ENCODE peak calls at places on chromosome 19, in nine cellular contexts. T is IMR-90, O is foreskin keratinocyte, B is AG04450, E is heart left ventricle, S is psoas muscle, N is cardiac muscle cell, G is right cardiac atrium, V is tibial nerve. I is an unnamed sample.

GRCh38 chr19:45515081-45515624 is 7.9 kb downstream of the VASP start:
- DNase-seq in V (no peak), S (peak), O (no peak), N (no peak), T (no peak), G (peak), B (no peak), E (peak), I (no peak)

GRCh38 chr19:17677002-17677401 is 11.2 kb downstream of the UNC13A start:
- DNase-seq in E (no peak), B (no peak), G (no peak), S (no peak), T (no peak), N (no peak), O (no peak), V (no peak), I (no peak)

GRCh38 chr19:16012552-16012951 is 63.7 kb upstream of the TPM4 start:
- DNase-seq in E (no peak), G (no peak), N (no peak), O (no peak), T (no peak), S (no peak), V (no peak), B (no peak), I (no peak)

GRCh38 chr19:16421982-16422381 is 49.8 kb downstream of the EPS15L1 start:
- DNase-seq in V (no peak), G (peak), T (no peak), N (no peak), E (no peak), S (no peak), O (no peak), B (no peak), I (no peak)

GRCh38 chr19:38519168-38519567 is 85.7 kb downstream of the RYR1 start:
- DNase-seq in B (no peak), E (no peak), T (no peak), V (no peak), S (peak), N (no peak), O (no peak), G (no peak), I (no peak)

GRCh38 chr19:46487802-46488445 is 7.7 kb downstream of the PNMA8B start:
- DNase-seq in O (no peak), B (no peak), G (peak), E (peak), S (peak), N (peak), V (peak), T (peak), I (peak)

GRCh38 chr19:48540110-48540509 is 11.9 kb upstream of the SULT2B1 start:
- DNase-seq in N (no peak), V (no peak), G (no peak), O (no peak), E (no peak), B (no peak), S (no peak), T (no peak), I (no peak)

GRCh38 chr19:29013325-29013724 is 199.6 kb downstream of the UQCRFS1 start:
- DNase-seq in V (no peak), N (no peak), T (no peak), O (no peak), G (no peak), B (no peak), S (no peak), E (no peak), I (no peak)

GRCh38 chr19:42474743-42475142 is 32.0 kb upstream of the CXCL17 start:
- DNase-seq in O (no peak), B (no peak), G (no peak), S (no peak), T (no peak), N (no peak), E (no peak), V (no peak), I (no peak)

GRCh38 chr19:31083122-31083521 is 266.1 kb downstream of the TSHZ3 start:
- DNase-seq in V (no peak), O (no peak), E (no peak), N (no peak), S (no peak), B (no peak), T (no peak), G (no peak), I (no peak)

GRCh38 chr19:13906910-13907309 is 909 bp downstream of the CC2D1A start:
- DNase-seq in E (no peak), G (no peak), V (no peak), B (no peak), N (no peak), S (no peak), O (no peak), T (no peak), I (no peak)

GRCh38 chr19:10517760-10518443 is 655 bp upstream of the S1PR5 start:
- DNase-seq in N (peak), S (no peak), G (no peak), B (no peak), E (no peak), T (peak), V (no peak), O (no peak), I (peak)

GRCh38 chr19:15810335-15810734 is 5.1 kb downstream of the OR10H1 start:
- DNase-seq in T (no peak), N (peak), E (no peak), O (no peak), V (no peak), S (no peak), G (peak), B (no peak), I (peak)

GRCh38 chr19:18419699-18420460 is 682 bp downstream of the SSBP4 start:
- DNase-seq in G (peak), E (peak), T (no peak), S (peak), N (no peak), O (no peak), V (no peak), B (no peak), I (no peak)

GRCh38 chr19:4870025-4870700 is 2.7 kb upstream of the PLIN3 start:
- DNase-seq in T (peak), B (peak), E (peak), N (peak), V (no peak), G (peak), O (peak), S (peak), I (peak)

GRCh38 chr19:42325896-42326771 is 699 bp downstream of the MEGF8 start:
- DNase-seq in E (peak), T (no peak), V (no peak), G (peak), S (peak), O (no peak), B (no peak), N (no peak), I (no peak)

GRCh38 chr19:38666662-38667448 is 19.4 kb downstream of the ACTN4 start:
- DNase-seq in B (no peak), V (no peak), E (peak), S (peak), N (peak), O (no peak), G (peak), T (peak), I (no peak)

GRCh38 chr19:13234518-13234917 is 84.3 kb downstream of the IER2 start:
- DNase-seq in G (no peak), V (no peak), B (no peak), S (peak), N (peak), O (no peak), E (no peak), T (no peak), I (peak)

GRCh38 chr19:17209126-17210036 is 5.8 kb upstream of the USE1 start:
- DNase-seq in E (no peak), O (no peak), S (no peak), G (peak), B (no peak), T (peak), N (peak), V (no peak), I (no peak)

GRCh38 chr19:53183146-53183545 is 10.0 kb downstream of the ZNF665 start:
- DNase-seq in O (no peak), S (no peak), V (no peak), G (no peak), T (peak), N (no peak), E (no peak), B (no peak), I (no peak)

GRCh38 chr19:45763691-45764294 is 5.3 kb downstream of the SIX5 start:
- DNase-seq in E (peak), G (no peak), O (no peak), N (peak), B (no peak), T (no peak), V (no peak), S (no peak), I (no peak)

GRCh38 chr19:58538257-58539168 is 5.4 kb upstream of the TRIM28 start:
- DNase-seq in G (peak), N (peak), S (no peak), E (no peak), O (no peak), B (no peak), T (no peak), V (no peak), I (peak)

GRCh38 chr19:46015080-46015960 is 7.5 kb downstream of the PGLYRP1 start:
- DNase-seq in N (peak), S (peak), O (no peak), B (no peak), T (no peak), E (peak), G (peak), V (no peak), I (peak)

GRCh38 chr19:2055871-2056809 is 5.1 kb upstream of the MKNK2 start:
- DNase-seq in G (peak), V (no peak), E (peak), S (peak), O (no peak), B (no peak), N (peak), T (peak), I (peak)

GRCh38 chr19:33251526-33252090 is 26.0 kb upstream of the SLC7A10 start:
- DNase-seq in S (peak), V (no peak), O (no peak), N (no peak), T (no peak), B (no peak), E (peak), G (no peak), I (no peak)

GRCh38 chr19:15317392-15318011 is 14.8 kb downstream of the BRD4 start:
- DNase-seq in S (no peak), G (no peak), O (no peak), E (no peak), T (peak), N (peak), V (no peak), B (peak), I (no peak)

GRCh38 chr19:31451686-31452325 is 102.6 kb upstream of the TSHZ3 start:
- DNase-seq in N (peak), E (no peak), V (no peak), O (peak), B (no peak), S (no peak), T (peak), G (no peak), I (no peak)

GRCh38 chr19:12749938-12750521 is 1.6 kb upstream of the BEST2 start:
- DNase-seq in B (no peak), G (no peak), O (no peak), V (no peak), T (peak), N (peak), S (no peak), E (no peak), I (no peak)

GRCh38 chr19:41753159-41753558 is 2.2 kb upstream of the CEACAM6 start:
- DNase-seq in N (peak), B (no peak), T (no peak), V (no peak), S (peak), O (no peak), E (peak), G (peak), I (no peak)

GRCh38 chr19:37905936-37906867 is at the start of gene WDR87:
- DNase-seq in G (no peak), N (peak), E (peak), B (no peak), V (no peak), O (no peak), S (no peak), T (no peak), I (no peak)

GRCh38 chr19:32909257-32909656 is 39.7 kb upstream of the SLC7A9 start:
- DNase-seq in O (no peak), G (no peak), V (no peak), T (no peak), S (no peak), N (peak), B (no peak), E (no peak), I (no peak)

GRCh38 chr19:44496711-44497110 is 3.6 kb downstream of the ZNF180 start:
- DNase-seq in S (no peak), B (no peak), N (no peak), O (no peak), G (no peak), T (no peak), E (no peak), V (no peak), I (no peak)

GRCh38 chr19:44499962-44500949 is at the start of gene ZNF180:
- DNase-seq in E (peak), V (peak), T (peak), G (peak), N (peak), O (peak), S (peak), B (peak), I (peak)

GRCh38 chr19:44498988-44499387 is 1.3 kb downstream of the ZNF180 start:
- DNase-seq in E (no peak), G (peak), S (no peak), N (no peak), T (no peak), V (no peak), O (no peak), B (no peak), I (no peak)

GRCh38 chr19:44499559-44499958 is 763 bp downstream of the ZNF180 start:
- DNase-seq in N (no peak), T (no peak), G (no peak), E (no peak), S (no peak), V (no peak), O (no peak), B (no peak), I (no peak)
- H3K27ac ChIP-seq in N (no peak), T (peak), G (no peak), E (no peak), S (no peak), V (no peak), O (no peak), B (no peak), I (no peak)

GRCh38 chr19:3185482-3186376 is at the start of gene NCLN:
- DNase-seq in S (peak), B (peak), E (peak), O (peak), V (peak), G (peak), T (peak), N (peak), I (peak)
- H3K27ac ChIP-seq in S (peak), B (peak), E (peak), O (peak), V (peak), G (peak), T (peak), N (peak), I (peak)

GRCh38 chr19:35534803-35535480 is 1.7 kb downstream of the GAPDHS start:
- DNase-seq in E (no peak), N (no peak), G (no peak), O (no peak), S (no peak), T (no peak), B (no peak), V (no peak), I (no peak)
- H3K27ac ChIP-seq in E (no peak), N (no peak), G (no peak), O (no peak), S (no peak), T (no peak), B (no peak), V (no peak), I (no peak)

GRCh38 chr19:40719414-40719894 is 2.5 kb downstream of the ITPKC start:
- DNase-seq in S (no peak), B (no peak), V (no peak), O (no peak), E (no peak), T (no peak), G (no peak), N (no peak), I (no peak)
- H3K27ac ChIP-seq in S (peak), B (no peak), V (peak), O (peak), E (peak), T (peak), G (peak), N (peak), I (peak)

GRCh38 chr19:51128227-51128626 is 3.5 kb downstream of the SIGLEC9 start:
- DNase-seq in N (no peak), B (no peak), E (no peak), S (no peak), O (no peak), T (no peak), G (peak), V (no peak), I (no peak)
- H3K27ac ChIP-seq in N (no peak), B (no peak), E (peak), S (no peak), O (no peak), T (no peak), G (no peak), V (no peak), I (no peak)

DNA sequence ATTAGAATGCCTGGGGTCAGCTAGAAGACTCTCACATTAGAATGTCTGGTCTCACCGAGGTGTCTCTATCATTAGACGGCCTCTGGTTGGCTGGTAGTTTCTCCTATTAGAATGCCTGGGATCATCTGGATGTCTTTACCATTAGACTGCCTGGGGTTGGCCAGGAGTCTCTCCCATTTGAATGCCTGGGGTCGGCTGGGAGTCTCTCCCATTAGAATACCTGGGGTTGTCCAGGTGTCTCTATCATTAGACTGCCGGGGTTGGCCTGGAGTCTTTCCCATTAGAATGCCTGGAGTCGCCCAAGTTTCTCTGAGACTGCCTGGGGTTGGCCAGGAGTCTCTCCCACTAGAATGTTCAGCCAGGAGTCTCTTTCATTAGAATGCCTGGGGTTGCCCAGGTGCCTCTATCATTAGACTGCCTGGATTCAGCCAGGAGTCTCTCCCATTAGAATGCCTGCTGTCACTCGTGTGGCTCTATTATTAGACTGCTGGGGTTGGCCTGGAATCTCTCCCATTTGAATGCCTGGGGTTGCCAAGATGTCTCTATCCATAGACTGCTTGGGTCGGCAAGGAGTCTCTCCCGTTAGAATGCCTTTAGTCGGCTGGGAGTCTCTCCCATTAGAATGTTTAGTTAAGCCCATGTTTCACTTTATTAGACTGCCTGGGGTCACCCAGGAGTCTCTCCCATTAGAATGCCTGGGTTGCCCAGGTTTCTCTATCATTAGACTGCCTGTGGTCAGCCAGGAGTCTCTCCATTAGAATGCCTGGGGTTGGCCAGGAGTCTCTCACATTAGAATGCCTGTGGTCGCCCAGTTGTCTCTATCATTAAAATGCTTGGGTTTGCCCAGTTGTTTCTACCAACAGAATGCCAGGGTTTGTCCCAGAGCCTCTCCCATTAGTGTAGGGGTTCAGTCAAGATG is 1467.8 kb downstream of the UQCRFS1 start:
- DNase-seq in G (no peak), S (no peak), N (no peak), T (no peak), B (no peak), V (no peak), O (no peak), E (peak), I (no peak)
- H3K27ac ChIP-seq in G (no peak), S (no peak), N (no peak), T (no peak), B (no peak), V (no peak), O (no peak), E (no peak), I (no peak)

DNA sequence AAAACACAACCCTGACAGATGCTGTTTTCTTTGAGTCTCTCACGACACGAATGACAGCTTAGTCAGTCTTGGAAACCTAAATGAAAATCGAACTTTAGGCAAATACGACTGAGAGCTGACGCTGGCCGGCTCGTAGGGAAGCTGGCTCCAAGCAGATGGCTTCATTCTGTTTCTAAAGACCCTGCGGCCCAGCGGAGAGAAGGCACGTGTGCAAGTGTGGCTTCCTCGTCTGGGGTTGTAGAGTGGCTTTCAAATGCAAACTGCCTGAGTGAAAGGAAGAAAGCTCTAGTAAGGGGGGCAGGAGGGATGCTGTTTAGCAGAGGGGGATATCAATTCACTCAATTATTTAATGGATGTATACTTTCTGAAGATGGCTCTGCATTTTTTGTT is 26.1 kb upstream of the TIMM44 start:
- DNase-seq in B (no peak), V (no peak), E (no peak), G (no peak), T (no peak), S (peak), O (no peak), N (no peak), I (no peak)
- H3K27ac ChIP-seq in B (no peak), V (no peak), E (no peak), G (no peak), T (no peak), S (no peak), O (no peak), N (no peak), I (no peak)